ENCODE peak calls at places on chromosomes 1 and 21, in six cellular contexts. Y is RPMI7951; A is Ammon's horn; W is astrocyte of the spinal cord; F is CD8-positive, alpha-beta T cell; T is colonic mucosa. K is an unnamed sample.

GRCh38 chr1:22749919-22750670 is 39.5 kb downstream of the EPHB2 start:
- DNase-seq in Y (peak; percentile 85), A (peak; percentile 68), W (peak; percentile 89), F (no peak), T (peak; percentile 61), K (peak; percentile 63)

GRCh38 chr1:182315157-182315556 is 76.4 kb downstream of the GLUL start:
- DNase-seq in Y (no peak), A (no peak), W (no peak), F (no peak), T (peak; percentile 78), K (no peak)

GRCh38 chr1:83583351-83584014 is 415.4 kb downstream of the TTLL7 start:
- DNase-seq in Y (no peak), A (peak; percentile 45), W (no peak), F (peak; percentile 55), T (peak; percentile 18), K (no peak)

GRCh38 chr1:177913762-177914540 is 55.9 kb downstream of the SEC16B start:
- DNase-seq in Y (peak; percentile 17), A (peak; percentile 49), W (peak; percentile 48), F (no peak), T (peak; percentile 46), K (no peak)

GRCh38 chr1:45908613-45909140 is 105.3 kb downstream of the MAST2 start:
- DNase-seq in Y (no peak), A (no peak), W (no peak), F (no peak), T (no peak), K (no peak)

GRCh38 chr21:43925096-43925481 is 60.1 kb downstream of the AGPAT3 start:
- DNase-seq in Y (no peak), A (no peak), W (no peak), F (no peak), T (peak; percentile 79), K (no peak)

GRCh38 chr1:97668945-97669344 is 251.9 kb downstream of the DPYD start:
- DNase-seq in Y (peak; percentile 60), A (peak; percentile 54), W (peak; percentile 38), F (no peak), T (no peak), K (no peak)

GRCh38 chr1:198910816-198911215 is 272.0 kb downstream of the PTPRC start:
- DNase-seq in Y (no peak), A (no peak), W (no peak), F (no peak), T (no peak), K (no peak)

GRCh38 chr1:152502496-152503180 is 8.0 kb upstream of the LCE5A start:
- DNase-seq in Y (peak; percentile 63), A (no peak), W (no peak), F (no peak), T (no peak), K (no peak)

GRCh38 chr1:65762081-65762862 is 30.4 kb upstream of the PDE4B start:
- DNase-seq in Y (peak; percentile 30), A (no peak), W (no peak), F (no peak), T (no peak), K (no peak)

GRCh38 chr1:65431111-65431705 is 10.7 kb downstream of the LEPR start:
- DNase-seq in Y (peak; percentile 49), A (peak; percentile 50), W (peak; percentile 73), F (no peak), T (no peak), K (peak; percentile 9)

GRCh38 chr1:81231729-81232038 is 569.0 kb upstream of the ADGRL2 start:
- DNase-seq in Y (peak; percentile 4), A (no peak), W (peak; percentile 5), F (no peak), T (no peak), K (no peak)

GRCh38 chr21:31875424-31876097 is 2.7 kb downstream of the HUNK start:
- DNase-seq in Y (no peak), A (peak; percentile 59), W (no peak), F (no peak), T (no peak), K (no peak)

GRCh38 chr1:201989354-201990128 is 7.1 kb downstream of the RNPEP start:
- DNase-seq in Y (no peak), A (no peak), W (no peak), F (no peak), T (no peak), K (no peak)

GRCh38 chr21:39867198-39867650 is at the start of gene PCP4:
- DNase-seq in Y (peak; percentile 17), A (peak; percentile 76), W (peak; percentile 32), F (no peak), T (peak; percentile 61), K (no peak)

GRCh38 chr1:208652300-208653160 is 408.3 kb upstream of the PLXNA2 start:
- DNase-seq in Y (peak; percentile 72), A (peak; percentile 72), W (peak; percentile 76), F (no peak), T (peak; percentile 50), K (peak; percentile 17)

GRCh38 chr1:29633271-29633615 is 396.9 kb downstream of the PTPRU start:
- DNase-seq in Y (no peak), A (no peak), W (no peak), F (no peak), T (no peak), K (no peak)

GRCh38 chr1:204513117-204513716 is 3.0 kb upstream of the MDM4 start:
- DNase-seq in Y (no peak), A (peak; percentile 47), W (no peak), F (peak; percentile 69), T (no peak), K (peak; percentile 52)

GRCh38 chr1:9151326-9151860 is 22.5 kb upstream of the GPR157 start:
- DNase-seq in Y (no peak), A (no peak), W (peak; percentile 37), F (no peak), T (no peak), K (no peak)

GRCh38 chr1:205470131-205470530 is 14.3 kb upstream of the BLACAT1 start:
- DNase-seq in Y (no peak), A (no peak), W (no peak), F (no peak), T (no peak), K (no peak)

GRCh38 chr1:204289280-204289679 is 70.4 kb downstream of the PLEKHA6 start:
- DNase-seq in Y (no peak), A (no peak), W (no peak), F (no peak), T (no peak), K (no peak)

GRCh38 chr1:33094971-33095604 is 14.1 kb downstream of the AZIN2 start:
- DNase-seq in Y (peak; percentile 71), A (peak; percentile 53), W (peak; percentile 75), F (no peak), T (peak; percentile 77), K (no peak)

GRCh38 chr1:45265244-45265643 is 58.8 kb upstream of the ZSWIM5 start:
- DNase-seq in Y (no peak), A (no peak), W (no peak), F (no peak), T (no peak), K (no peak)

GRCh38 chr1:36911631-36912364 is 122.5 kb downstream of the GRIK3 start:
- DNase-seq in Y (no peak), A (no peak), W (no peak), F (peak; percentile 9), T (no peak), K (no peak)

GRCh38 chr1:47682786-47683350 is 245.0 kb downstream of the FOXD2 start:
- DNase-seq in Y (no peak), A (no peak), W (no peak), F (no peak), T (peak; percentile 10), K (no peak)

GRCh38 chr1:56409112-56409691 is 170.2 kb downstream of the PLPP3 start:
- DNase-seq in Y (no peak), A (no peak), W (no peak), F (no peak), T (peak; percentile 70), K (no peak)

GRCh38 chr1:153387785-153388184 is 3.1 kb downstream of the S100A8 start:
- DNase-seq in Y (no peak), A (no peak), W (no peak), F (peak; percentile 1), T (no peak), K (no peak)

GRCh38 chr21:36792505-36792967 is 93.6 kb downstream of the SIM2 start:
- DNase-seq in Y (peak; percentile 54), A (peak; percentile 23), W (no peak), F (no peak), T (no peak), K (no peak)

GRCh38 chr1:21914880-21915640 is 22.1 kb downstream of the HSPG2 start:
- DNase-seq in Y (no peak), A (no peak), W (no peak), F (no peak), T (no peak), K (no peak)

GRCh38 chr1:115445090-115445489 is 107.0 kb upstream of the NGF start:
- DNase-seq in Y (peak; percentile 67), A (no peak), W (no peak), F (no peak), T (no peak), K (no peak)

GRCh38 chr1:14656384-14656937 is 58.0 kb downstream of the KAZN start:
- DNase-seq in Y (no peak), A (no peak), W (no peak), F (no peak), T (no peak), K (no peak)

GRCh38 chr1:202259705-202260104 is 66.1 kb downstream of the LGR6 start:
- DNase-seq in Y (no peak), A (no peak), W (no peak), F (no peak), T (no peak), K (no peak)

GRCh38 chr1:67336783-67337182 is 29.1 kb downstream of the IL12RB2 start:
- DNase-seq in Y (no peak), A (no peak), W (no peak), F (peak; percentile 56), T (no peak), K (no peak)

GRCh38 chr1:24720152-24720551 is 25.1 kb upstream of the CLIC4 start:
- DNase-seq in Y (peak; percentile 100), A (peak; percentile 31), W (peak; percentile 73), F (no peak), T (peak; percentile 49), K (no peak)

GRCh38 chr1:1212780-1213152 is 1.2 kb downstream of the TNFRSF4 start:
- DNase-seq in Y (peak; percentile 44), A (no peak), W (no peak), F (no peak), T (no peak), K (no peak)

GRCh38 chr1:94739521-94740061 is 80.6 kb upstream of the SLC44A3 start:
- DNase-seq in Y (peak; percentile 100), A (no peak), W (peak; percentile 96), F (no peak), T (no peak), K (no peak)

GRCh38 chr1:182215797-182216196 is 154.3 kb upstream of the ZNF648 start:
- DNase-seq in Y (peak; percentile 32), A (no peak), W (peak; percentile 82), F (no peak), T (no peak), K (no peak)

GRCh38 chr21:37372127-37372731 is 5.7 kb downstream of the DYRK1A start:
- DNase-seq in Y (no peak), A (no peak), W (no peak), F (no peak), T (no peak), K (no peak)